ENCODE peak calls at places on chromosome 21, in six cellular contexts. One of them, this sample, is unnamed.

GRCh38 chr21:44594406-44594916 is 2.2 kb upstream of the KRTAP10-6 start:
- DNase-seq in AG10803: no peak
- DNase-seq in heart right ventricle: no peak
- DNase-seq in AG09309: no peak
- DNase-seq in psoas muscle: no peak
- DNase-seq in dorsolateral prefrontal cortex: no peak
- DNase-seq in this sample: no peak

GRCh38 chr21:34835526-34835925 is 166.7 kb downstream of the CLIC6 start:
- DNase-seq in dorsolateral prefrontal cortex: no peak
- DNase-seq in heart right ventricle: no peak
- DNase-seq in AG10803: peak; percentile 85
- DNase-seq in AG09309: peak; percentile 52
- DNase-seq in psoas muscle: peak; percentile 57
- DNase-seq in this sample: peak; percentile 59

GRCh38 chr21:14383596-14384210 is 757 bp upstream of the HSPA13 start:
- DNase-seq in psoas muscle: no peak
- DNase-seq in AG09309: no peak
- DNase-seq in dorsolateral prefrontal cortex: no peak
- DNase-seq in AG10803: peak; percentile 38
- DNase-seq in heart right ventricle: no peak
- DNase-seq in this sample: no peak

GRCh38 chr21:45364464-45365185 is 40.3 kb upstream of the COL18A1 start:
- DNase-seq in AG09309: no peak
- DNase-seq in AG10803: peak; percentile 67
- DNase-seq in dorsolateral prefrontal cortex: no peak
- DNase-seq in heart right ventricle: peak; percentile 79
- DNase-seq in psoas muscle: peak; percentile 63
- DNase-seq in this sample: peak; percentile 91

GRCh38 chr21:44881586-44881939 is 8.1 kb upstream of the PTTG1IP start:
- DNase-seq in heart right ventricle: no peak
- DNase-seq in dorsolateral prefrontal cortex: no peak
- DNase-seq in AG10803: no peak
- DNase-seq in psoas muscle: no peak
- DNase-seq in AG09309: no peak
- DNase-seq in this sample: no peak

GRCh38 chr21:45202889-45203288 is 84.8 kb downstream of the POFUT2 start:
- DNase-seq in AG10803: no peak
- DNase-seq in heart right ventricle: no peak
- DNase-seq in psoas muscle: no peak
- DNase-seq in dorsolateral prefrontal cortex: no peak
- DNase-seq in AG09309: no peak
- DNase-seq in this sample: no peak

GRCh38 chr21:46393451-46393940 is 65.2 kb upstream of the DIP2A start:
- DNase-seq in dorsolateral prefrontal cortex: no peak
- DNase-seq in AG09309: no peak
- DNase-seq in AG10803: no peak
- DNase-seq in psoas muscle: peak; percentile 43
- DNase-seq in heart right ventricle: no peak
- DNase-seq in this sample: no peak

GRCh38 chr21:39525129-39525528 is 73.4 kb downstream of the SH3BGR start:
- DNase-seq in AG09309: no peak
- DNase-seq in heart right ventricle: peak; percentile 28
- DNase-seq in AG10803: no peak
- DNase-seq in psoas muscle: peak; percentile 33
- DNase-seq in dorsolateral prefrontal cortex: no peak
- DNase-seq in this sample: no peak

GRCh38 chr21:37564924-37565529 is 198.5 kb downstream of the DYRK1A start:
- DNase-seq in AG09309: no peak
- DNase-seq in AG10803: no peak
- DNase-seq in dorsolateral prefrontal cortex: no peak
- DNase-seq in heart right ventricle: no peak
- DNase-seq in psoas muscle: no peak
- DNase-seq in this sample: no peak
- H3K4me3 ChIP-seq in AG09309: peak overlapping the region; percentile 66
- H3K4me3 ChIP-seq in AG10803: peak overlapping the region; percentile 83
- H3K4me3 ChIP-seq in dorsolateral prefrontal cortex: peak overlapping the region; percentile 87
- H3K4me3 ChIP-seq in heart right ventricle: peak overlapping the region; percentile 89
- H3K4me3 ChIP-seq in psoas muscle: peak overlapping the region; percentile 87
- H3K4me3 ChIP-seq in this sample: peak overlapping the region; percentile 77

GRCh38 chr21:31665397-31665796 is 5.9 kb downstream of the SOD1 start:
- DNase-seq in AG10803: no peak
- DNase-seq in psoas muscle: peak; percentile 29
- DNase-seq in dorsolateral prefrontal cortex: peak; percentile 63
- DNase-seq in AG09309: no peak
- DNase-seq in heart right ventricle: no peak
- DNase-seq in this sample: peak; percentile 24

GRCh38 chr21:31667639-31668038 is 8.1 kb downstream of the SOD1 start:
- DNase-seq in psoas muscle: no peak
- DNase-seq in AG10803: no peak
- DNase-seq in heart right ventricle: no peak
- DNase-seq in dorsolateral prefrontal cortex: no peak
- DNase-seq in AG09309: no peak
- DNase-seq in this sample: no peak

GRCh38 chr21:31668651-31669491 is 9.4 kb downstream of the SOD1 start:
- DNase-seq in psoas muscle: no peak
- DNase-seq in heart right ventricle: no peak
- DNase-seq in dorsolateral prefrontal cortex: no peak
- DNase-seq in AG09309: no peak
- DNase-seq in AG10803: no peak
- DNase-seq in this sample: no peak

GRCh38 chr21:31666445-31667010 is 7.0 kb downstream of the SOD1 start:
- DNase-seq in AG10803: no peak
- DNase-seq in AG09309: no peak
- DNase-seq in psoas muscle: no peak
- DNase-seq in dorsolateral prefrontal cortex: no peak
- DNase-seq in heart right ventricle: no peak
- DNase-seq in this sample: no peak

GRCh38 chr21:31667141-31667540 is 7.6 kb downstream of the SOD1 start:
- DNase-seq in psoas muscle: no peak
- DNase-seq in dorsolateral prefrontal cortex: no peak
- DNase-seq in AG09309: no peak
- DNase-seq in heart right ventricle: no peak
- DNase-seq in AG10803: no peak
- DNase-seq in this sample: no peak
- TF ChIP-seq CTCF in psoas muscle: no peak
- TF ChIP-seq CTCF in dorsolateral prefrontal cortex: no peak
- TF ChIP-seq CTCF in AG09309: no peak
- TF ChIP-seq CTCF in heart right ventricle: no peak
- TF ChIP-seq CTCF in AG10803: no peak
- TF ChIP-seq CTCF in this sample: no peak

GRCh38 chr21:16534408-16535099 is 804.8 kb downstream of the USP25 start:
- DNase-seq in psoas muscle: peak; percentile 75
- DNase-seq in heart right ventricle: peak; percentile 80
- DNase-seq in AG09309: peak; percentile 42
- DNase-seq in dorsolateral prefrontal cortex: peak; percentile 50
- DNase-seq in AG10803: peak; percentile 79
- DNase-seq in this sample: peak; percentile 98
- H3K4me3 ChIP-seq in psoas muscle: peak overlapping the region; percentile 74
- H3K4me3 ChIP-seq in heart right ventricle: peak overlapping the region; percentile 59
- H3K4me3 ChIP-seq in AG09309: peak overlapping the region; percentile 44
- H3K4me3 ChIP-seq in dorsolateral prefrontal cortex: peak overlapping the region; percentile 69
- H3K4me3 ChIP-seq in AG10803: peak overlapping the region; percentile 57
- H3K4me3 ChIP-seq in this sample: peak overlapping the region; percentile 60

GRCh38 chr21:41859297-41859980 is 19.7 kb downstream of the PRDM15 start:
- DNase-seq in AG10803: no peak
- DNase-seq in heart right ventricle: no peak
- DNase-seq in AG09309: no peak
- DNase-seq in dorsolateral prefrontal cortex: no peak
- DNase-seq in psoas muscle: no peak
- DNase-seq in this sample: no peak

GRCh38 chr21:41864311-41865001 is 14.7 kb downstream of the PRDM15 start:
- DNase-seq in AG10803: no peak
- DNase-seq in heart right ventricle: no peak
- DNase-seq in dorsolateral prefrontal cortex: no peak
- DNase-seq in AG09309: no peak
- DNase-seq in psoas muscle: no peak
- DNase-seq in this sample: no peak

GRCh38 chr21:41861255-41861654 is 17.9 kb downstream of the PRDM15 start:
- DNase-seq in AG10803: no peak
- DNase-seq in psoas muscle: no peak
- DNase-seq in heart right ventricle: no peak
- DNase-seq in dorsolateral prefrontal cortex: no peak
- DNase-seq in AG09309: no peak
- DNase-seq in this sample: no peak

GRCh38 chr21:41863439-41863740 is 15.8 kb downstream of the PRDM15 start:
- DNase-seq in dorsolateral prefrontal cortex: no peak
- DNase-seq in psoas muscle: no peak
- DNase-seq in heart right ventricle: no peak
- DNase-seq in AG10803: no peak
- DNase-seq in AG09309: no peak
- DNase-seq in this sample: no peak

GRCh38 chr21:41861987-41862386 is 17.2 kb downstream of the PRDM15 start:
- DNase-seq in AG10803: no peak
- DNase-seq in AG09309: no peak
- DNase-seq in dorsolateral prefrontal cortex: no peak
- DNase-seq in psoas muscle: no peak
- DNase-seq in heart right ventricle: no peak
- DNase-seq in this sample: no peak
- TF ChIP-seq CTCF in AG10803: no peak
- TF ChIP-seq CTCF in AG09309: no peak
- TF ChIP-seq CTCF in dorsolateral prefrontal cortex: no peak
- TF ChIP-seq CTCF in psoas muscle: no peak
- TF ChIP-seq CTCF in heart right ventricle: no peak
- TF ChIP-seq CTCF in this sample: no peak

DNA sequence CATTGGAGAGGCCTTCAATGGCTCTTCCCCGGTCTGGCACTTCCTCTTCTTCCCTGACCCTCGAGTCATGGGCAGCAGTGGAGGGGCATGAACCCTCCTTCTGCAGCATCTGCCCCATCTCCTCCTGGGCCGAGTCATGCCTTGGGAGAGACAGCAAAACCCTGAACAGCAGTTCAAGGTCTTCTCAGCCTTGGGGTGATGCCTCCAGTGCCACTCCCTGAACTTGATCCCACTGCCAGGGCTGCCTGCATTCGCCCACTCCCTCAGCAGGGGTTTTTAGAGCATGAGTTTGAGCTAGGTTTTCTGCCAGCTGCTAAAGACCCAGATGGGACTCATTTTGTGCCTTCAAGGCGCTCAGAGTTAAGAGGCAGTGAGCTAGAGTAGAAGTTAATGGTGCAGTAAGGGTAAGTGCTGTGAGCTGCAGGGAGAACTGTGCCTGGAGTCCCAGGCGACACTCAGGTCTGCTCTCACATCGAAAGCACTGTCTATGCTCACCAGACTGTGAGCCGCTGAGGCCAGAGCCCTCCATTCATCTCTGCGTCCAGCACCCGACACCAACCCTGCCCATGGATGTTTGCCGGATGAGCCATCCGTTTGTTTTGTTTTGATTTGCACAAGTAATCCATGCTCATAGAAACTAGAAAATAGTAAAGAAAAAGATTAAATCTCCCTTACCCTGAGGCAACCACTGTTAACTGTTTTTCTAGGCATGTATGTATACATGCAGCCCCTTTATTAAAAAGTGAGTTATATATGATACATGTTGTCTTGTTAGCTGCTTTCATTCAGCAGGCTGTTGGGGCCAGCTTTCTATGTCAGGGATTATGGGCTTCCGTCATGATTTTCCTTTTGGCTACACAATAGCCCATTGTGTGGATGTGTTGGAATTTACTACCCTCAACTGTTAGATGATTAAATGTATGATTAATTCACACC is 67.9 kb downstream of the VPS26C start:
- DNase-seq in dorsolateral prefrontal cortex: no peak
- DNase-seq in AG10803: peak; percentile 17
- DNase-seq in psoas muscle: no peak
- DNase-seq in AG09309: no peak
- DNase-seq in heart right ventricle: no peak
- DNase-seq in this sample: peak; percentile 17
- H3K4me3 ChIP-seq in dorsolateral prefrontal cortex: peak overlapping the region; percentile 13
- H3K4me3 ChIP-seq in AG10803: no peak overlapping the region
- H3K4me3 ChIP-seq in psoas muscle: no peak overlapping the region
- H3K4me3 ChIP-seq in AG09309: no peak overlapping the region
- H3K4me3 ChIP-seq in heart right ventricle: no peak overlapping the region
- H3K4me3 ChIP-seq in this sample: no peak overlapping the region

GRCh38 chr21:25512095-25513086 is 94.9 kb downstream of the MRPL39 start:
- DNase-seq in dorsolateral prefrontal cortex: no peak
- DNase-seq in AG10803: no peak
- DNase-seq in heart right ventricle: no peak
- DNase-seq in psoas muscle: no peak
- DNase-seq in AG09309: no peak
- DNase-seq in this sample: no peak

GRCh38 chr21:25513810-25514209 is 93.5 kb downstream of the MRPL39 start:
- DNase-seq in dorsolateral prefrontal cortex: no peak
- DNase-seq in psoas muscle: no peak
- DNase-seq in AG09309: no peak
- DNase-seq in heart right ventricle: no peak
- DNase-seq in AG10803: no peak
- DNase-seq in this sample: no peak

GRCh38 chr21:25518491-25518911 is 88.8 kb downstream of the MRPL39 start:
- DNase-seq in AG09309: no peak
- DNase-seq in dorsolateral prefrontal cortex: no peak
- DNase-seq in AG10803: peak; percentile 20
- DNase-seq in psoas muscle: no peak
- DNase-seq in heart right ventricle: no peak
- DNase-seq in this sample: no peak

GRCh38 chr21:25509862-25510261 is 97.4 kb downstream of the MRPL39 start:
- DNase-seq in psoas muscle: no peak
- DNase-seq in AG10803: no peak
- DNase-seq in AG09309: no peak
- DNase-seq in heart right ventricle: no peak
- DNase-seq in dorsolateral prefrontal cortex: no peak
- DNase-seq in this sample: no peak

GRCh38 chr21:25515484-25516405 is 91.5 kb downstream of the MRPL39 start:
- DNase-seq in AG10803: peak; percentile 10
- DNase-seq in AG09309: no peak
- DNase-seq in dorsolateral prefrontal cortex: no peak
- DNase-seq in heart right ventricle: no peak
- DNase-seq in psoas muscle: no peak
- DNase-seq in this sample: peak; percentile 63
- TF ChIP-seq CTCF in AG10803: no peak
- TF ChIP-seq CTCF in AG09309: no peak
- TF ChIP-seq CTCF in dorsolateral prefrontal cortex: no peak
- TF ChIP-seq CTCF in heart right ventricle: no peak
- TF ChIP-seq CTCF in psoas muscle: no peak
- TF ChIP-seq CTCF in this sample: no peak

DNA sequence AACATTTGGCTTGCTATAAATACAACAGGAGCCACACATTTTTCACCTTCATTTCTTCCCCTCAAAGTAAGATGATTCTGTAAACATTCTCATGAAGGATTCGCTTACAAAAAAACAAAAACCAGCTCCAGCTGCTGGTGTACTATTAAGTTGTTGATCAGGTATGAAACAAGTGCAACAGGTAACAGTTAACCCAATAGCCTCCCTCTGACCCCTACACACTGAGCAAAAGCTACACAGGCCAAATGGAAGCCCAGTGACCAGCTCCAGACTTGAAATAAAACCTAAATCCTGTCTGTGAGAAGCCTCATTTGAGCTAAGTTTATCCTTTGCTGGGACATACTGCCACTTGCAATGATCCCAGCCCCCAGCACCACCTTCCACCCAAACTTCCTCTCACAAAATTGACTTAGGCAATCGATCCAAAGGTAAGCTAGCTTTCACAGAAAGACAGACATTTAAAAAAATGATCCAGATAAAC is 991 bp downstream of the TIAM1 start:
- DNase-seq in AG10803: no peak
- DNase-seq in AG09309: no peak
- DNase-seq in heart right ventricle: no peak
- DNase-seq in psoas muscle: no peak
- DNase-seq in dorsolateral prefrontal cortex: no peak
- DNase-seq in this sample: no peak
- H3K4me3 ChIP-seq in AG10803: no peak overlapping the region
- H3K4me3 ChIP-seq in AG09309: peak overlapping the region; percentile 62
- H3K4me3 ChIP-seq in heart right ventricle: peak overlapping the region; percentile 55
- H3K4me3 ChIP-seq in psoas muscle: peak overlapping the region; percentile 50
- H3K4me3 ChIP-seq in dorsolateral prefrontal cortex: peak overlapping the region; percentile 72
- H3K4me3 ChIP-seq in this sample: peak overlapping the region; percentile 72

This sample was measured in fibroblast of the aortic adventitia.